ENCODE peak calls at places on chromosomes 3 and 15, in nine cellular contexts. Z is psoas muscle, K is right lobe of liver, G is left lung, V is neural progenitor cell, O is heart left ventricle, Q is neuronal stem cell, A is right atrium auricular region, L is Karpas-422. J is an unnamed sample. For H3K9me3, the result is how much of the 10 kb centered on the place peaks cover.

GRCh38 chr15:40016224-40016865 is 22.6 kb downstream of the SRP14 start:
- DNase-seq in Z (no peak), K (no peak), G (no peak), V (no peak), O (no peak), Q (no peak), A (no peak), L (no peak), J (no peak)

GRCh38 chr3:126287536-126288181 is 69.5 kb downstream of the KLF15 start:
- DNase-seq in Z (peak), K (peak), G (peak), V (peak), O (peak), Q (peak), A (peak), L (no peak), J (no peak)

GRCh38 chr15:66765478-66766281 is 63.6 kb downstream of the SMAD6 start:
- DNase-seq in Z (peak), K (peak), G (peak), V (no peak), O (peak), Q (no peak), A (no peak), L (no peak), J (no peak)

GRCh38 chr15:87828608-87829007 is 427.9 kb downstream of the NTRK3 start:
- DNase-seq in Z (no peak), K (no peak), G (no peak), V (no peak), O (no peak), Q (no peak), A (no peak), L (no peak), J (no peak)

GRCh38 chr3:60298141-60298540 is 953.1 kb downstream of the FHIT start:
- DNase-seq in Z (no peak), K (no peak), G (no peak), V (no peak), O (no peak), Q (no peak), A (no peak), L (no peak), J (no peak)

GRCh38 chr3:107604057-107604802 is 81.5 kb downstream of the BBX start:
- DNase-seq in Z (no peak), K (no peak), G (no peak), V (no peak), O (no peak), Q (no peak), A (no peak), L (no peak), J (no peak)

GRCh38 chr3:152309535-152310317 is 41.0 kb downstream of the MBNL1 start:
- DNase-seq in Z (no peak), K (no peak), G (no peak), V (no peak), O (no peak), Q (no peak), A (no peak), L (no peak), J (no peak)

GRCh38 chr3:128498901-128499530 is 6.0 kb upstream of the GATA2 start:
- DNase-seq in Z (no peak), K (peak), G (no peak), V (no peak), O (no peak), Q (no peak), A (peak), L (no peak), J (no peak)

GRCh38 chr3:163878396-163878795 is 1199.9 kb downstream of the SI start:
- DNase-seq in Z (no peak), K (no peak), G (no peak), V (peak), O (no peak), Q (peak), A (no peak), L (no peak), J (no peak)

GRCh38 chr3:124467980-124468902 is 262.0 kb upstream of the UMPS start:
- DNase-seq in Z (peak), K (peak), G (peak), V (peak), O (peak), Q (peak), A (no peak), L (peak), J (peak)

GRCh38 chr15:81887913-81888312 is 157.9 kb downstream of the MEX3B start:
- DNase-seq in Z (no peak), K (no peak), G (no peak), V (no peak), O (no peak), Q (no peak), A (no peak), L (no peak), J (no peak)

GRCh38 chr15:100704281-100705055 is 102.1 kb downstream of the ASB7 start:
- DNase-seq in Z (no peak), K (no peak), G (no peak), V (no peak), O (no peak), Q (no peak), A (peak), L (no peak), J (no peak)

GRCh38 chr3:71398157-71398836 is 185.2 kb downstream of the FOXP1 start:
- DNase-seq in Z (no peak), K (no peak), G (no peak), V (no peak), O (no peak), Q (no peak), A (no peak), L (peak), J (no peak)

GRCh38 chr15:90664650-90665287 is 52.4 kb upstream of the BLM start:
- DNase-seq in Z (peak), K (peak), G (peak), V (no peak), O (peak), Q (no peak), A (no peak), L (peak), J (no peak)

GRCh38 chr15:26838742-26839460 is 28.0 kb upstream of the GABRA5 start:
- DNase-seq in Z (no peak), K (no peak), G (no peak), V (peak), O (no peak), Q (peak), A (no peak), L (peak), J (peak)

GRCh38 chr3:177830411-177830849 is 633.1 kb upstream of the TBL1XR1 start:
- DNase-seq in Z (no peak), K (no peak), G (no peak), V (no peak), O (no peak), Q (no peak), A (no peak), L (no peak), J (no peak)

GRCh38 chr3:24854748-24855147 is 360.1 kb upstream of the THRB start:
- DNase-seq in Z (no peak), K (no peak), G (no peak), V (no peak), O (no peak), Q (no peak), A (no peak), L (no peak), J (no peak)

GRCh38 chr3:124928333-124929202 is 6.0 kb downstream of the MUC13 start:
- DNase-seq in Z (peak), K (peak), G (peak), V (peak), O (peak), Q (peak), A (peak), L (peak), J (peak)

GRCh38 chr3:68059628-68060027 is 405.2 kb upstream of the SUCLG2 start:
- DNase-seq in Z (no peak), K (no peak), G (no peak), V (no peak), O (no peak), Q (no peak), A (no peak), L (no peak), J (no peak)

GRCh38 chr3:68055238-68055637 is 400.8 kb upstream of the SUCLG2 start:
- DNase-seq in Z (no peak), K (no peak), G (no peak), V (no peak), O (no peak), Q (no peak), A (no peak), L (no peak), J (no peak)

GRCh38 chr3:68060186-68060585 is 405.8 kb upstream of the SUCLG2 start:
- DNase-seq in Z (no peak), K (no peak), G (no peak), V (no peak), O (no peak), Q (no peak), A (no peak), L (no peak), J (no peak)

GRCh38 chr3:68057637-68058320 is 403.4 kb upstream of the SUCLG2 start:
- DNase-seq in Z (no peak), K (no peak), G (no peak), V (no peak), O (no peak), Q (no peak), A (no peak), L (no peak), J (peak)
- H3K27ac ChIP-seq in Z (no peak), K (no peak), G (no peak), V (no peak), O (no peak), Q (no peak), A (no peak), L (no peak), J (no peak)

DNA sequence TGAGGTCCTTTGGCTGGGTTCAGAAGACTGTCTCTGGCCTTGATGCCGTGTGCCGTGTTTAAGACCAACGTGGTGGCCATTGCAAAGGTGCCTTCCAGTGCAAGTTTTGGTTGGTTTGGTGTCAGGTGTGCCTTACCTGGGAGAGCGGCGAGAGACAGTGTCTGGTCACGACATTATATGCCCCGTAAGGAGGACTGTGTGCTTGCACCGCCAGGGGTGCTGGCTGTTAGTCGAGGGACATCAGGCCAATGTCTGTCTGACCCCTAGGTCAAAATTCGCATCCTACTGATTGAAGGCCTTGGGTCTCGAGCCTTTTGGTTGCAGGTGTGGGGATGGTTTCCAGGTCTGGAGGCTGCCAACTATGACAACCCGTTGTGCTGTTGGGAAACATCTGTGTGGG is 111.9 kb downstream of the SNRPN start:
- DNase-seq in Z (no peak), K (no peak), G (no peak), V (no peak), O (peak), Q (no peak), A (no peak), L (no peak), J (no peak)
- H3K9me3 ChIP-seq in Z (half or more), K (half or more), G (half or more), V (under half), O (under half), Q (half or more), A (half or more), L (half or more), J (half or more)

GRCh38 chr3:132090921-132091320 is 56.1 kb upstream of the CPNE4 start:
- DNase-seq in Z (no peak), K (no peak), G (no peak), V (no peak), O (no peak), Q (no peak), A (no peak), L (no peak), J (no peak)
- H3K27ac ChIP-seq in Z (no peak), K (no peak), G (no peak), V (no peak), O (no peak), Q (no peak), A (no peak), L (no peak), J (no peak)

DNA sequence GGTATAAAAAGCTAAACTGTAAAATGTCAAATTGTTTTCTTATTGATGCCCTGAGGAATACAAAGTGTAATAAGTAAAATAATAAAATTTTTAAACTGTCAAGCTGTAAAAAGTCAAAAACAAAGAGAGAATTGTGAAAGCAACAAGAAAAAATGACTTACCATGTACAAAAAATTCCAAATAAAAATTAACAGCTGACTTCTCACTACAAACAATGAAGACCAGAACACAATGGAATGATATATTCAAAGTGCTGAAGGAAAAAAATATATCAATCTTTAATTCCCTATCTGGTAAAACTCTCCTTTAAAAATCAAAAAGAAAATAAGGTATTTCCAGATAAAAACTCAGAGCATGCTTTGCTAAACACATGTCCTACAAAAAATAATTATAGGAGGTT is 883.5 kb downstream of the IGSF11 start:
- DNase-seq in Z (no peak), K (no peak), G (no peak), V (no peak), O (no peak), Q (no peak), A (no peak), L (no peak), J (no peak)
- H3K9me3 ChIP-seq in Z (under half), K (under half), G (under half), V (under half), O (under half), Q (under half), A (under half), L (under half), J (under half)